ENCODE peak calls at places on chromosomes 4 and X, in eight cellular contexts. One of them, this sample, is unnamed.

GRCh38 chrX:6163761-6164160 is 64.9 kb downstream of the NLGN4X start:
- DNase-seq in NCI-H146: no peak
- DNase-seq in coronary artery: no peak
- DNase-seq in cortex of kidney: no peak
- DNase-seq in fibroblast of pulmonary artery: no peak
- DNase-seq in NCI-H1436 treated with DMSO at 0.1 percent for 48 hours: no peak
- DNase-seq in activated T-helper 1 cell treated with anti-CD3 and anti-CD28 coated beads, Interleukin-2, amount 50 U/mL, for 16 hours: no peak
- DNase-seq in HS-27A: no peak
- DNase-seq in this sample: no peak

GRCh38 chrX:17397074-17397473 is 22.1 kb downstream of the NHS start:
- DNase-seq in HS-27A: no peak
- DNase-seq in activated T-helper 1 cell treated with anti-CD3 and anti-CD28 coated beads, Interleukin-2, amount 50 U/mL, for 16 hours: no peak
- DNase-seq in cortex of kidney: no peak
- DNase-seq in NCI-H146: no peak
- DNase-seq in coronary artery: no peak
- DNase-seq in NCI-H1436 treated with DMSO at 0.1 percent for 48 hours: no peak
- DNase-seq in fibroblast of pulmonary artery: peak; percentile 16
- DNase-seq in this sample: no peak

GRCh38 chrX:108177321-108177990 is 85.9 kb downstream of the ATG4A start:
- DNase-seq in NCI-H1436 treated with DMSO at 0.1 percent for 48 hours: no peak
- DNase-seq in fibroblast of pulmonary artery: no peak
- DNase-seq in cortex of kidney: no peak
- DNase-seq in coronary artery: no peak
- DNase-seq in NCI-H146: no peak
- DNase-seq in HS-27A: no peak
- DNase-seq in activated T-helper 1 cell treated with anti-CD3 and anti-CD28 coated beads, Interleukin-2, amount 50 U/mL, for 16 hours: no peak
- DNase-seq in this sample: peak; percentile 25

GRCh38 chrX:149829751-149830191 is 48.0 kb downstream of the MAGEA9 start:
- DNase-seq in activated T-helper 1 cell treated with anti-CD3 and anti-CD28 coated beads, Interleukin-2, amount 50 U/mL, for 16 hours: no peak
- DNase-seq in NCI-H146: no peak
- DNase-seq in fibroblast of pulmonary artery: peak; percentile 8
- DNase-seq in coronary artery: no peak
- DNase-seq in cortex of kidney: no peak
- DNase-seq in HS-27A: no peak
- DNase-seq in NCI-H1436 treated with DMSO at 0.1 percent for 48 hours: no peak
- DNase-seq in this sample: no peak

GRCh38 chr4:151865327-151865726 is 104.5 kb upstream of the GATB start:
- DNase-seq in activated T-helper 1 cell treated with anti-CD3 and anti-CD28 coated beads, Interleukin-2, amount 50 U/mL, for 16 hours: no peak
- DNase-seq in fibroblast of pulmonary artery: no peak
- DNase-seq in NCI-H1436 treated with DMSO at 0.1 percent for 48 hours: no peak
- DNase-seq in cortex of kidney: no peak
- DNase-seq in HS-27A: no peak
- DNase-seq in coronary artery: no peak
- DNase-seq in NCI-H146: peak; percentile 0
- DNase-seq in this sample: no peak

GRCh38 chr4:155854597-155855226 is 11.4 kb downstream of the ASIC5 start:
- DNase-seq in NCI-H1436 treated with DMSO at 0.1 percent for 48 hours: no peak
- DNase-seq in cortex of kidney: no peak
- DNase-seq in fibroblast of pulmonary artery: peak; percentile 17
- DNase-seq in coronary artery: no peak
- DNase-seq in NCI-H146: no peak
- DNase-seq in HS-27A: no peak
- DNase-seq in activated T-helper 1 cell treated with anti-CD3 and anti-CD28 coated beads, Interleukin-2, amount 50 U/mL, for 16 hours: no peak
- DNase-seq in this sample: no peak

GRCh38 chr4:138696771-138697170 is 318.8 kb upstream of the NOCT start:
- DNase-seq in HS-27A: no peak
- DNase-seq in cortex of kidney: no peak
- DNase-seq in fibroblast of pulmonary artery: no peak
- DNase-seq in NCI-H1436 treated with DMSO at 0.1 percent for 48 hours: no peak
- DNase-seq in coronary artery: no peak
- DNase-seq in activated T-helper 1 cell treated with anti-CD3 and anti-CD28 coated beads, Interleukin-2, amount 50 U/mL, for 16 hours: no peak
- DNase-seq in NCI-H146: no peak
- DNase-seq in this sample: no peak

GRCh38 chrX:25015486-25016360 is at the start of gene ARX:
- DNase-seq in cortex of kidney: no peak
- DNase-seq in HS-27A: no peak
- DNase-seq in NCI-H146: peak; percentile 85
- DNase-seq in NCI-H1436 treated with DMSO at 0.1 percent for 48 hours: no peak
- DNase-seq in activated T-helper 1 cell treated with anti-CD3 and anti-CD28 coated beads, Interleukin-2, amount 50 U/mL, for 16 hours: no peak
- DNase-seq in fibroblast of pulmonary artery: peak; percentile 55
- DNase-seq in coronary artery: no peak
- DNase-seq in this sample: no peak

GRCh38 chrX:22273714-22274317 is 1.1 kb downstream of the CBLL2 start:
- DNase-seq in coronary artery: no peak
- DNase-seq in activated T-helper 1 cell treated with anti-CD3 and anti-CD28 coated beads, Interleukin-2, amount 50 U/mL, for 16 hours: no peak
- DNase-seq in NCI-H1436 treated with DMSO at 0.1 percent for 48 hours: no peak
- DNase-seq in fibroblast of pulmonary artery: no peak
- DNase-seq in cortex of kidney: no peak
- DNase-seq in HS-27A: no peak
- DNase-seq in NCI-H146: no peak
- DNase-seq in this sample: no peak

GRCh38 chrX:38166478-38167083 is 54.1 kb downstream of the SRPX start:
- DNase-seq in NCI-H146: no peak
- DNase-seq in fibroblast of pulmonary artery: peak; percentile 41
- DNase-seq in HS-27A: no peak
- DNase-seq in cortex of kidney: no peak
- DNase-seq in activated T-helper 1 cell treated with anti-CD3 and anti-CD28 coated beads, Interleukin-2, amount 50 U/mL, for 16 hours: no peak
- DNase-seq in coronary artery: no peak
- DNase-seq in NCI-H1436 treated with DMSO at 0.1 percent for 48 hours: no peak
- DNase-seq in this sample: no peak

GRCh38 chr4:171817026-171817425 is 3.8 kb downstream of the GALNTL6 start:
- DNase-seq in NCI-H1436 treated with DMSO at 0.1 percent for 48 hours: no peak
- DNase-seq in NCI-H146: no peak
- DNase-seq in HS-27A: no peak
- DNase-seq in cortex of kidney: no peak
- DNase-seq in activated T-helper 1 cell treated with anti-CD3 and anti-CD28 coated beads, Interleukin-2, amount 50 U/mL, for 16 hours: no peak
- DNase-seq in coronary artery: no peak
- DNase-seq in fibroblast of pulmonary artery: no peak
- DNase-seq in this sample: no peak

GRCh38 chrX:25976683-25977310 is 161.3 kb upstream of the MAGEB18 start:
- DNase-seq in NCI-H1436 treated with DMSO at 0.1 percent for 48 hours: no peak
- DNase-seq in NCI-H146: no peak
- DNase-seq in fibroblast of pulmonary artery: no peak
- DNase-seq in HS-27A: no peak
- DNase-seq in coronary artery: no peak
- DNase-seq in cortex of kidney: no peak
- DNase-seq in activated T-helper 1 cell treated with anti-CD3 and anti-CD28 coated beads, Interleukin-2, amount 50 U/mL, for 16 hours: no peak
- DNase-seq in this sample: no peak